ENCODE peak calls at places on chromosomes 5 and 9, in six cellular contexts. Y is stomach, Q is Caco-2, M is fibroblast of the aortic adventitia, K is esophagus squamous epithelium, A is kidney epithelial cell. D is an unnamed sample.

GRCh38 chr9:133147412-133148271 is 16.1 kb downstream of the GBGT1 start:
- DNase-seq in Y (peak), Q (peak), M (peak), K (no peak), A (no peak), D (peak)

GRCh38 chr5:141870226-141870625 is 8.0 kb downstream of the PCDH1 start:
- DNase-seq in Y (peak), Q (no peak), M (no peak), K (no peak), A (no peak), D (no peak)

GRCh38 chr9:127444283-127444920 is 6.8 kb downstream of the RPL12 start:
- DNase-seq in Y (no peak), Q (no peak), M (no peak), K (no peak), A (no peak), D (no peak)

GRCh38 chr9:131801811-131802210 is 61.9 kb upstream of the RAPGEF1 start:
- DNase-seq in Y (no peak), Q (no peak), M (no peak), K (no peak), A (no peak), D (no peak)

GRCh38 chr5:126898223-126898622 is 121.3 kb downstream of the LMNB1 start:
- DNase-seq in Y (no peak), Q (no peak), M (no peak), K (no peak), A (no peak), D (no peak)

GRCh38 chr9:107213561-107214028 is 69.5 kb upstream of the RAD23B start:
- DNase-seq in Y (no peak), Q (no peak), M (peak), K (no peak), A (peak), D (peak)

GRCh38 chr9:15512889-15513288 is 2.1 kb upstream of the PSIP1 start:
- DNase-seq in Y (no peak), Q (no peak), M (no peak), K (no peak), A (no peak), D (no peak)

GRCh38 chr5:66814146-66814991 is 218.2 kb downstream of the MAST4 start:
- DNase-seq in Y (no peak), Q (no peak), M (peak), K (no peak), A (no peak), D (peak)

GRCh38 chr5:72525816-72526215 is 18.6 kb upstream of the ZNF366 start:
- DNase-seq in Y (no peak), Q (no peak), M (peak), K (no peak), A (peak), D (peak)

GRCh38 chr5:11563822-11564221 is 340.4 kb downstream of the CTNND2 start:
- DNase-seq in Y (no peak), Q (no peak), M (no peak), K (no peak), A (no peak), D (no peak)

GRCh38 chr9:96173640-96174039 is 128.3 kb downstream of the HSD17B3 start:
- DNase-seq in Y (no peak), Q (peak), M (no peak), K (no peak), A (no peak), D (no peak)

GRCh38 chr9:16509946-16510504 is 360.4 kb downstream of the BNC2 start:
- DNase-seq in Y (no peak), Q (no peak), M (peak), K (no peak), A (peak), D (peak)

GRCh38 chr5:95390812-95391492 is at the start of gene FAM81B:
- DNase-seq in Y (no peak), Q (no peak), M (peak), K (no peak), A (no peak), D (no peak)

GRCh38 chr5:80781356-80781755 is 126.6 kb upstream of the DHFR start:
- DNase-seq in Y (no peak), Q (no peak), M (peak), K (no peak), A (peak), D (peak)

GRCh38 chr9:121861501-121862180 is 210.2 kb downstream of the DAB2IP start:
- DNase-seq in Y (peak), Q (peak), M (no peak), K (no peak), A (no peak), D (no peak)

GRCh38 chr5:127031147-127031862 is 947 bp upstream of the MARCHF3 start:
- DNase-seq in Y (peak), Q (no peak), M (no peak), K (no peak), A (no peak), D (no peak)

GRCh38 chr9:116471943-116472506 is 215.1 kb upstream of the TRIM32 start:
- DNase-seq in Y (no peak), Q (no peak), M (no peak), K (no peak), A (no peak), D (no peak)
- TF ChIP-seq CTCF in Y (no peak), Q (no peak), M (no peak), K (no peak), A (no peak), D (no peak)

DNA sequence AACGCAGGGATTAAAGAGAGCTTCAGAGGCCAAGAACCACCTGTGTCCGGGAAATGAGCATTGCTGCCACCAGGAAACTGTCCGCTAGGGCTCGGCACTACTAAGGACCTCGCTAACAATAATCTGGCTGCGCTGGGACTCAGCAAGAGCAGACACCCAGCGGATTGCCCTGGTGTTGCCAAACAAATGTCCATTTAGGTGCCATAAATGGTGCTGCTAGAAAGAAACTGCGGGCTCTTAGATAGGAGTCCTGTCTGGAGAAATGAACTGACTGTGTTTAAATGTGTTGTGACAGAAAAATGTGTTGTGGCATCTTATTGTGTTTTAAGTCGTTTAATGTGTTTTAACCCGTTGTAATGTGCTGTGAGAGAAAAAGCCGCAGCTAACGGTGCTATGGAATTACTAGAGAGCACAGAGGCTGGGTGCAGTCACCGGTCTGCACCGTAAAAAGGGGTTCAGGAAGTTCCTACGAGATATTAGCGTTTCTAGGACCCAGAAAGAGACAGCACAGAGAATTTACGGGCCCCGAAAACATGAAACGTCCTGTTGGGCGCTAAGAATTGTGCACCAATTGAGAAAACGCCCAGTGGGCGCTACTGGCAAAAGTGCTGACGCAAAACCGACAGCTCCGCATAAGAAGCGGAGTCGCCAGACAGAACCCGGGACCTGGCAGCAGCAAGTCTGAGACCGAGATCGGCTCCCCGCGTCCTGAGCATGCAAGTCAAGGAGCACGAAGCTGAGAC is 90.6 kb downstream of the ANXA2R start:
- DNase-seq in Y (peak), Q (no peak), M (peak), K (peak), A (no peak), D (peak)
- TF ChIP-seq CTCF in Y (peak), Q (no peak), M (peak), K (peak), A (peak), D (peak)

GRCh38 chr9:32571969-32572899 is 725 bp downstream of the NDUFB6 start:
- DNase-seq in Y (peak), Q (peak), M (peak), K (peak), A (peak), D (peak)
- TF ChIP-seq CTCF in Y (peak), Q (peak), M (peak), K (peak), A (peak), D (peak)

GRCh38 chr5:153903321-153903720 is 135.4 kb downstream of the FAM114A2 start:
- DNase-seq in Y (no peak), Q (no peak), M (no peak), K (no peak), A (no peak), D (no peak)

GRCh38 chr5:153902026-153902425 is 136.7 kb downstream of the FAM114A2 start:
- DNase-seq in Y (no peak), Q (no peak), M (peak), K (no peak), A (no peak), D (no peak)

GRCh38 chr5:153907170-153907775 is 131.4 kb downstream of the FAM114A2 start:
- DNase-seq in Y (no peak), Q (no peak), M (no peak), K (no peak), A (no peak), D (no peak)

GRCh38 chr5:153901449-153901848 is 137.3 kb downstream of the FAM114A2 start:
- DNase-seq in Y (no peak), Q (no peak), M (no peak), K (no peak), A (no peak), D (no peak)

DNA sequence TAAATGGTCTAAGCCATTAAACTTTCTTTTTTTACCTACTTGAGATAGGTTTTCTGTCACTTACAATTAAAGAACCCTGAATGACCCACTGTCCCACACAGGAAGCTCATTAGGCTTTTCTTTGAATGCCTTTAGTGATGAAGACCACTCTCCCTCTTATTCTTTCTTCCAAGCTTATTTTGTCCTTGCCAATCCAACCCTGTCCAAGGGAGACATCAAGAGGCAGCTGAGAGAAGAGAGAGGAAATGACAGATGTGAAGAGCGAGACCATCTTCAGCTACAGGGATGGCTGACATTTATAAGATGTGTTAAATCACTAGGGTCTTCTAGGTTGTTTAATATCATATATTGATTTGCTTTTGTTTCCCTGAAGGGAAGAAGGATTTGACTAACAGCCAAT is 133.5 kb downstream of the FAM114A2 start:
- DNase-seq in Y (no peak), Q (no peak), M (no peak), K (no peak), A (no peak), D (no peak)
- TF ChIP-seq CTCF in Y (no peak), Q (no peak), M (no peak), K (no peak), A (no peak), D (peak)

D was measured in astrocyte of the spinal cord.